ENCODE peak calls at places on chromosomes 4 and X, in eight cellular contexts. J is CD14-positive monocyte; D is OCI-LY7; B is SW 1271; G is naive thymus-derived CD8-positive, alpha-beta T cell; Q is tibial nerve; Y is effector CD4-positive, alpha-beta T cell; L is HCEC 1CT. Z is an unnamed sample.

GRCh38 chr4:109912706-109913621 is at the start of gene EGF:
- DNase-seq in B (no peak), G (no peak), Y (no peak), L (peak; percentile 4), Q (no peak), D (no peak), J (no peak), Z (no peak)

GRCh38 chr4:151004222-151004621 is 10.9 kb downstream of the LRBA start:
- DNase-seq in Q (no peak), L (peak; percentile 39), Y (no peak), J (no peak), G (no peak), B (peak; percentile 33), D (no peak), Z (no peak)

GRCh38 chrX:119618439-119618838 is 12.2 kb upstream of the NKRF start:
- DNase-seq in L (no peak), B (no peak), Q (no peak), Y (no peak), G (no peak), D (peak; percentile 48), J (peak; percentile 57), Z (no peak)

GRCh38 chr4:7073526-7074390 is 5.9 kb upstream of the GRPEL1 start:
- DNase-seq in L (no peak), B (peak; percentile 76), J (no peak), G (no peak), D (peak; percentile 68), Y (no peak), Q (no peak), Z (no peak)

GRCh38 chrX:47745386-47745785 is 86.4 kb upstream of the UXT start:
- DNase-seq in L (peak; percentile 13), J (no peak), G (no peak), B (no peak), Y (no peak), Q (no peak), D (no peak), Z (no peak)

GRCh38 chr4:52588771-52589591 is 70.1 kb downstream of the USP46 start:
- DNase-seq in Y (peak; percentile 19), G (no peak), L (peak; percentile 5), B (no peak), J (no peak), D (no peak), Q (no peak), Z (peak; percentile 59)

GRCh38 chr4:187480146-187481145 is 515.1 kb upstream of the ZFP42 start:
- DNase-seq in L (peak; percentile 1), Q (no peak), B (no peak), D (no peak), G (no peak), Y (no peak), J (no peak), Z (no peak)

GRCh38 chr4:56106755-56107154 is 158.0 kb downstream of the CEP135 start:
- DNase-seq in B (no peak), J (no peak), Y (no peak), D (no peak), L (no peak), Q (no peak), G (no peak), Z (no peak)

GRCh38 chrX:135410861-135411627 is 10.7 kb upstream of the SMIM10L2A start:
- DNase-seq in L (no peak), Y (no peak), D (no peak), J (no peak), Q (no peak), B (no peak), G (no peak), Z (no peak)

GRCh38 chr4:6917445-6918241 is 8.0 kb downstream of the TBC1D14 start:
- DNase-seq in Q (peak; percentile 49), J (peak; percentile 87), L (no peak), D (peak; percentile 56), Y (no peak), B (no peak), G (peak; percentile 36), Z (no peak)

GRCh38 chrX:18360867-18361266 is 6.4 kb upstream of the SCML2 start:
- DNase-seq in G (no peak), J (no peak), D (no peak), L (no peak), Q (no peak), B (no peak), Y (no peak), Z (no peak)

GRCh38 chr4:141540643-141541042 is 95.7 kb upstream of the IL15 start:
- DNase-seq in D (no peak), G (no peak), J (no peak), L (no peak), Q (no peak), Y (no peak), B (no peak), Z (no peak)

GRCh38 chr4:6777636-6778281 is 4.8 kb upstream of the KIAA0232 start:
- DNase-seq in G (no peak), B (no peak), Y (no peak), L (no peak), Q (no peak), J (no peak), D (no peak), Z (no peak)

GRCh38 chrX:41127476-41128192 is 42.4 kb downstream of the USP9X start:
- DNase-seq in Q (no peak), L (no peak), J (no peak), B (no peak), G (no peak), Y (no peak), D (peak; percentile 4), Z (no peak)

GRCh38 chrX:25017667-25018247 is 2.0 kb upstream of the ARX start:
- DNase-seq in B (no peak), Y (no peak), G (no peak), Q (no peak), J (no peak), L (no peak), D (no peak), Z (no peak)

GRCh38 chr4:180398564-180398963 is 1844.6 kb upstream of the TENM3 start:
- DNase-seq in Y (no peak), J (no peak), B (no peak), L (no peak), G (no peak), Q (no peak), D (no peak), Z (no peak)

GRCh38 chrX:41085883-41086626 is 810 bp downstream of the USP9X start:
- DNase-seq in J (no peak), L (peak; percentile 45), D (peak; percentile 45), Q (peak; percentile 14), B (peak; percentile 36), Y (peak; percentile 35), G (peak; percentile 18), Z (peak; percentile 14)

GRCh38 chr4:139633661-139634060 is 32.0 kb upstream of the MGST2 start:
- DNase-seq in L (no peak), G (no peak), J (no peak), D (no peak), B (no peak), Q (no peak), Y (no peak), Z (no peak)

GRCh38 chr4:67810011-67810410 is 55.8 kb upstream of the GNRHR start:
- DNase-seq in J (no peak), G (no peak), D (no peak), Y (no peak), L (no peak), Q (no peak), B (no peak), Z (no peak)

GRCh38 chr4:151489462-151490203 is 80.7 kb downstream of the FHIP1A start:
- DNase-seq in D (no peak), L (no peak), B (no peak), G (no peak), J (no peak), Y (no peak), Q (no peak), Z (no peak)

GRCh38 chr4:8315343-8316250 is 46.0 kb downstream of the HTRA3 start:
- DNase-seq in D (peak; percentile 66), Y (no peak), J (no peak), L (peak; percentile 75), G (peak; percentile 7), Q (no peak), B (peak; percentile 60), Z (no peak)

GRCh38 chr4:2290974-2291704 is 29.2 kb upstream of the MXD4 start:
- DNase-seq in L (no peak), B (no peak), Q (peak; percentile 5), J (peak; percentile 41), Y (peak; percentile 73), G (peak; percentile 88), D (peak; percentile 78), Z (peak; percentile 89)

GRCh38 chr4:158906073-158906472 is 137.2 kb downstream of the FNIP2 start:
- DNase-seq in Y (no peak), D (peak; percentile 58), G (no peak), J (no peak), Q (no peak), L (no peak), B (no peak), Z (no peak)

GRCh38 chrX:52990848-52991247 is 32.5 kb upstream of the FAM156A start:
- DNase-seq in J (no peak), B (no peak), D (no peak), Y (no peak), G (no peak), L (no peak), Q (no peak), Z (no peak)

GRCh38 chr4:88467392-88467791 is 10.5 kb downstream of the HERC5 start:
- DNase-seq in Y (no peak), G (no peak), L (no peak), J (no peak), Q (no peak), D (no peak), B (no peak), Z (no peak)

GRCh38 chrX:153061732-153062131 is 5.5 kb downstream of the PNMA3 start:
- DNase-seq in G (no peak), B (no peak), Q (no peak), J (no peak), D (no peak), L (peak; percentile 36), Y (no peak), Z (no peak)

GRCh38 chr4:77599378-77599777 is 6.2 kb upstream of the CXCL13 start:
- DNase-seq in Q (no peak), L (peak; percentile 36), D (peak; percentile 28), B (peak; percentile 20), J (no peak), G (no peak), Y (no peak), Z (no peak)

GRCh38 chr4:170589597-170590191 is 499.9 kb upstream of the AADAT start:
- DNase-seq in G (no peak), J (no peak), D (peak; percentile 30), Q (no peak), B (peak; percentile 51), L (peak; percentile 11), Y (no peak), Z (no peak)

Z was measured in CD8-positive, alpha-beta memory T cell.